ENCODE peak calls at places on chromosomes 5 and 9, in ten cellular contexts. One of them, this sample, is unnamed.

GRCh38 chr5:172395483-172395882 is 58.8 kb downstream of the SH3PXD2B start:
- DNase-seq in suprapubic skin: no peak
- DNase-seq in GM12878: no peak
- DNase-seq in HepG2: no peak
- DNase-seq in upper lobe of left lung: no peak
- DNase-seq in SK-N-SH: no peak
- DNase-seq in K562: no peak
- DNase-seq in stomach: no peak
- DNase-seq in transverse colon: no peak
- DNase-seq in H1: no peak
- DNase-seq in this sample: no peak

GRCh38 chr9:6910032-6910431 is 152.3 kb downstream of the KDM4C start:
- DNase-seq in stomach: no peak
- DNase-seq in K562: peak
- DNase-seq in suprapubic skin: no peak
- DNase-seq in GM12878: no peak
- DNase-seq in HepG2: no peak
- DNase-seq in transverse colon: no peak
- DNase-seq in H1: no peak
- DNase-seq in SK-N-SH: peak
- DNase-seq in upper lobe of left lung: no peak
- DNase-seq in this sample: no peak

GRCh38 chr5:54561646-54562045 is 44.1 kb downstream of the SNX18 start:
- DNase-seq in K562: no peak
- DNase-seq in transverse colon: no peak
- DNase-seq in upper lobe of left lung: no peak
- DNase-seq in H1: no peak
- DNase-seq in stomach: no peak
- DNase-seq in suprapubic skin: no peak
- DNase-seq in GM12878: no peak
- DNase-seq in HepG2: no peak
- DNase-seq in SK-N-SH: no peak
- DNase-seq in this sample: no peak

GRCh38 chr9:23581936-23582335 is 244.1 kb downstream of the ELAVL2 start:
- DNase-seq in suprapubic skin: no peak
- DNase-seq in stomach: no peak
- DNase-seq in HepG2: no peak
- DNase-seq in SK-N-SH: no peak
- DNase-seq in GM12878: no peak
- DNase-seq in upper lobe of left lung: no peak
- DNase-seq in H1: no peak
- DNase-seq in transverse colon: no peak
- DNase-seq in K562: no peak
- DNase-seq in this sample: no peak

GRCh38 chr9:104936291-104936690 is 8.3 kb upstream of the ABCA1 start:
- DNase-seq in H1: no peak
- DNase-seq in SK-N-SH: no peak
- DNase-seq in stomach: no peak
- DNase-seq in transverse colon: no peak
- DNase-seq in GM12878: no peak
- DNase-seq in upper lobe of left lung: no peak
- DNase-seq in HepG2: no peak
- DNase-seq in K562: no peak
- DNase-seq in suprapubic skin: no peak
- DNase-seq in this sample: no peak

GRCh38 chr5:172175263-172175719 is 12.7 kb downstream of the STK10 start:
- DNase-seq in upper lobe of left lung: peak
- DNase-seq in suprapubic skin: no peak
- DNase-seq in GM12878: peak
- DNase-seq in H1: no peak
- DNase-seq in HepG2: peak
- DNase-seq in transverse colon: peak
- DNase-seq in stomach: peak
- DNase-seq in SK-N-SH: no peak
- DNase-seq in K562: no peak
- DNase-seq in this sample: peak

GRCh38 chr5:146813748-146814147 is 64.8 kb downstream of the PPP2R2B start:
- DNase-seq in upper lobe of left lung: no peak
- DNase-seq in suprapubic skin: no peak
- DNase-seq in GM12878: no peak
- DNase-seq in H1: no peak
- DNase-seq in K562: no peak
- DNase-seq in stomach: no peak
- DNase-seq in SK-N-SH: no peak
- DNase-seq in transverse colon: no peak
- DNase-seq in HepG2: no peak
- DNase-seq in this sample: no peak

GRCh38 chr9:97332993-97333392 is 25.5 kb downstream of the CCDC180 start:
- DNase-seq in K562: no peak
- DNase-seq in H1: no peak
- DNase-seq in SK-N-SH: no peak
- DNase-seq in suprapubic skin: no peak
- DNase-seq in transverse colon: no peak
- DNase-seq in stomach: no peak
- DNase-seq in HepG2: no peak
- DNase-seq in GM12878: no peak
- DNase-seq in upper lobe of left lung: no peak
- DNase-seq in this sample: no peak

GRCh38 chr5:96930589-96930988 is 5.3 kb upstream of the LNPEP start:
- DNase-seq in HepG2: no peak
- DNase-seq in suprapubic skin: no peak
- DNase-seq in GM12878: no peak
- DNase-seq in K562: no peak
- DNase-seq in H1: no peak
- DNase-seq in upper lobe of left lung: no peak
- DNase-seq in stomach: no peak
- DNase-seq in transverse colon: no peak
- DNase-seq in SK-N-SH: no peak
- DNase-seq in this sample: no peak

GRCh38 chr9:87498046-87498815 is 564 bp downstream of the DAPK1 start:
- DNase-seq in GM12878: no peak
- DNase-seq in suprapubic skin: no peak
- DNase-seq in K562: peak
- DNase-seq in upper lobe of left lung: peak
- DNase-seq in H1: no peak
- DNase-seq in stomach: peak
- DNase-seq in transverse colon: peak
- DNase-seq in SK-N-SH: peak
- DNase-seq in HepG2: peak
- DNase-seq in this sample: peak

GRCh38 chr9:112355305-112355953 is 22.0 kb upstream of the PTBP3 start:
- DNase-seq in H1: no peak
- DNase-seq in HepG2: no peak
- DNase-seq in SK-N-SH: no peak
- DNase-seq in transverse colon: no peak
- DNase-seq in suprapubic skin: no peak
- DNase-seq in upper lobe of left lung: peak
- DNase-seq in GM12878: no peak
- DNase-seq in K562: no peak
- DNase-seq in stomach: no peak
- DNase-seq in this sample: no peak

GRCh38 chr9:92384373-92384772 is 20.0 kb downstream of the OGN start:
- DNase-seq in SK-N-SH: no peak
- DNase-seq in upper lobe of left lung: no peak
- DNase-seq in K562: no peak
- DNase-seq in GM12878: no peak
- DNase-seq in suprapubic skin: no peak
- DNase-seq in H1: no peak
- DNase-seq in HepG2: no peak
- DNase-seq in stomach: no peak
- DNase-seq in transverse colon: no peak
- DNase-seq in this sample: no peak

GRCh38 chr9:14062449-14063187 is 251.3 kb downstream of the NFIB start:
- DNase-seq in SK-N-SH: peak
- DNase-seq in upper lobe of left lung: no peak
- DNase-seq in K562: no peak
- DNase-seq in stomach: no peak
- DNase-seq in transverse colon: no peak
- DNase-seq in H1: no peak
- DNase-seq in suprapubic skin: no peak
- DNase-seq in HepG2: no peak
- DNase-seq in GM12878: no peak
- DNase-seq in this sample: no peak

GRCh38 chr9:33190021-33190420 is 22.9 kb upstream of the B4GALT1 start:
- DNase-seq in H1: no peak
- DNase-seq in GM12878: no peak
- DNase-seq in transverse colon: no peak
- DNase-seq in upper lobe of left lung: no peak
- DNase-seq in HepG2: no peak
- DNase-seq in stomach: no peak
- DNase-seq in suprapubic skin: no peak
- DNase-seq in SK-N-SH: no peak
- DNase-seq in K562: no peak
- DNase-seq in this sample: no peak

GRCh38 chr9:37956423-37956820 is 52.5 kb upstream of the SLC25A51 start:
- DNase-seq in H1: no peak
- DNase-seq in suprapubic skin: no peak
- DNase-seq in SK-N-SH: no peak
- DNase-seq in K562: no peak
- DNase-seq in upper lobe of left lung: no peak
- DNase-seq in GM12878: no peak
- DNase-seq in HepG2: no peak
- DNase-seq in transverse colon: no peak
- DNase-seq in stomach: no peak
- DNase-seq in this sample: no peak

GRCh38 chr9:134346151-134346550 is 19.9 kb downstream of the RXRA start:
- DNase-seq in upper lobe of left lung: no peak
- DNase-seq in SK-N-SH: no peak
- DNase-seq in transverse colon: no peak
- DNase-seq in HepG2: no peak
- DNase-seq in K562: no peak
- DNase-seq in suprapubic skin: no peak
- DNase-seq in H1: no peak
- DNase-seq in GM12878: no peak
- DNase-seq in stomach: no peak
- DNase-seq in this sample: no peak

GRCh38 chr9:14372437-14373318 is 58.7 kb upstream of the NFIB start:
- DNase-seq in transverse colon: no peak
- DNase-seq in SK-N-SH: peak
- DNase-seq in suprapubic skin: no peak
- DNase-seq in H1: peak
- DNase-seq in GM12878: no peak
- DNase-seq in stomach: no peak
- DNase-seq in upper lobe of left lung: no peak
- DNase-seq in K562: peak
- DNase-seq in HepG2: peak
- DNase-seq in this sample: peak

GRCh38 chr5:10393491-10393890 is 40.0 kb downstream of the MARCHF6 start:
- DNase-seq in suprapubic skin: no peak
- DNase-seq in transverse colon: no peak
- DNase-seq in K562: no peak
- DNase-seq in stomach: no peak
- DNase-seq in SK-N-SH: no peak
- DNase-seq in GM12878: no peak
- DNase-seq in H1: no peak
- DNase-seq in upper lobe of left lung: no peak
- DNase-seq in HepG2: no peak
- DNase-seq in this sample: no peak

GRCh38 chr9:108687360-108687981 is 168.3 kb downstream of the ACTL7B start:
- DNase-seq in suprapubic skin: no peak
- DNase-seq in HepG2: no peak
- DNase-seq in H1: no peak
- DNase-seq in stomach: no peak
- DNase-seq in K562: no peak
- DNase-seq in GM12878: no peak
- DNase-seq in SK-N-SH: no peak
- DNase-seq in transverse colon: no peak
- DNase-seq in upper lobe of left lung: no peak
- DNase-seq in this sample: no peak
- TF ChIP-seq POLR2AphosphoS5 in suprapubic skin: no peak
- TF ChIP-seq POLR2AphosphoS5 in HepG2: no peak
- TF ChIP-seq POLR2AphosphoS5 in H1: no peak
- TF ChIP-seq POLR2AphosphoS5 in stomach: no peak
- TF ChIP-seq POLR2AphosphoS5 in K562: no peak
- TF ChIP-seq POLR2AphosphoS5 in GM12878: no peak
- TF ChIP-seq POLR2AphosphoS5 in SK-N-SH: no peak
- TF ChIP-seq POLR2AphosphoS5 in transverse colon: no peak
- TF ChIP-seq POLR2AphosphoS5 in upper lobe of left lung: no peak
- TF ChIP-seq POLR2AphosphoS5 in this sample: no peak

GRCh38 chr9:98773721-98774120 is 22.6 kb downstream of the ANKS6 start:
- DNase-seq in transverse colon: no peak
- DNase-seq in GM12878: no peak
- DNase-seq in stomach: no peak
- DNase-seq in SK-N-SH: no peak
- DNase-seq in K562: no peak
- DNase-seq in upper lobe of left lung: no peak
- DNase-seq in suprapubic skin: no peak
- DNase-seq in H1: no peak
- DNase-seq in HepG2: no peak
- DNase-seq in this sample: no peak
- TF ChIP-seq EP300 in transverse colon: no peak
- TF ChIP-seq EP300 in GM12878: no peak
- TF ChIP-seq EP300 in stomach: no peak
- TF ChIP-seq EP300 in SK-N-SH: no peak
- TF ChIP-seq EP300 in K562: no peak
- TF ChIP-seq EP300 in upper lobe of left lung: no peak
- TF ChIP-seq EP300 in suprapubic skin: no peak
- TF ChIP-seq EP300 in H1: no peak
- TF ChIP-seq EP300 in HepG2: no peak
- TF ChIP-seq EP300 in this sample: no peak

DNA sequence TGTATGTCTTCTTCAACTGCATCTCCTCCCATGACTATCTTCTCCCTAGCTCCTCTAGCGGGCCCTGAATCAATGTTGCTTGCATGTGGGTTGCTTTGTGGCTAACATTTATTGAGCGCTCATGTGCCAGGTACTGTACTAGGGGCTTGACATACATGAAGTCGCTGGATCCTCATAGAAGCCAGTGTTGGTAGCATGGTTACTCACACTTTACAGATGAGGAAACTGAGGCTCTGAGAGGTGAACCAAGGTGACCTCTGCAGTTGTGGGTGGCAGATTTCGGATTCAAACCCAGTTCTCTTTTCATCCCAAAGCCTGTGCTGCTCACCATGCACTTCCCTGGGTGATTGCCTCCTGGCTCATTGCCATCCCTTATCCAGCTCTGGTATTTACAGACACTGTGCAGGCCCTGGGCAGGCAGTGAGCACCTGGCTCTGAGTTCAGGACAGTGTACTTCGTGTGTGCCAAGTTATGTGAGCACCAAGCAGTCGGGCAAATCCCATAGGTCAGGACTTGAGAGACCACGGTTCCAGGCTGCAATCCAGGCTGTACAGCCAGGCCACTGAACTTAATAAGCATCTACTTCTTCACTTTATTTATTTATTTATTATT is 1.3 kb downstream of the LRSAM1 start:
- DNase-seq in SK-N-SH: peak
- DNase-seq in K562: no peak
- DNase-seq in H1: no peak
- DNase-seq in GM12878: no peak
- DNase-seq in upper lobe of left lung: peak
- DNase-seq in transverse colon: peak
- DNase-seq in HepG2: peak
- DNase-seq in stomach: peak
- DNase-seq in suprapubic skin: no peak
- DNase-seq in this sample: peak
- TF ChIP-seq POLR2AphosphoS5 in SK-N-SH: no peak
- TF ChIP-seq POLR2AphosphoS5 in K562: no peak
- TF ChIP-seq POLR2AphosphoS5 in H1: no peak
- TF ChIP-seq POLR2AphosphoS5 in GM12878: no peak
- TF ChIP-seq POLR2AphosphoS5 in upper lobe of left lung: no peak
- TF ChIP-seq POLR2AphosphoS5 in transverse colon: peak
- TF ChIP-seq POLR2AphosphoS5 in HepG2: no peak
- TF ChIP-seq POLR2AphosphoS5 in stomach: no peak
- TF ChIP-seq POLR2AphosphoS5 in suprapubic skin: no peak
- TF ChIP-seq POLR2AphosphoS5 in this sample: peak

GRCh38 chr9:88726803-88727202 is 191.8 kb downstream of the NXNL2 start:
- DNase-seq in SK-N-SH: no peak
- DNase-seq in HepG2: no peak
- DNase-seq in K562: no peak
- DNase-seq in upper lobe of left lung: no peak
- DNase-seq in stomach: no peak
- DNase-seq in GM12878: no peak
- DNase-seq in transverse colon: no peak
- DNase-seq in suprapubic skin: no peak
- DNase-seq in H1: no peak
- DNase-seq in this sample: no peak
- TF ChIP-seq EP300 in SK-N-SH: no peak
- TF ChIP-seq EP300 in HepG2: no peak
- TF ChIP-seq EP300 in K562: no peak
- TF ChIP-seq EP300 in upper lobe of left lung: no peak
- TF ChIP-seq EP300 in stomach: no peak
- TF ChIP-seq EP300 in GM12878: no peak
- TF ChIP-seq EP300 in transverse colon: no peak
- TF ChIP-seq EP300 in suprapubic skin: no peak
- TF ChIP-seq EP300 in H1: no peak
- TF ChIP-seq EP300 in this sample: no peak